ENCODE peak calls at places on chromosome 9, in nine cellular contexts. O is DND-41; I is CD4-positive, CD25-positive, alpha-beta regulatory T cell; M is HepG2; L is OCI-LY7; E is lung; C is RWPE1; W is right cardiac atrium; R is psoas muscle. D is an unnamed sample.

GRCh38 chr9:117247271-117247670 is 167.6 kb downstream of the ASTN2 start:
- DNase-seq in R (no peak), I (no peak), O (no peak), W (no peak), C (peak), E (no peak), M (peak), L (peak), D (no peak)

GRCh38 chr9:95481000-95481399 is 35.8 kb downstream of the PTCH1 start:
- DNase-seq in W (no peak), I (no peak), R (no peak), E (no peak), L (no peak), O (no peak), M (no peak), C (no peak), D (no peak)

GRCh38 chr9:126599047-126599650 is 14.6 kb upstream of the LMX1B start:
- DNase-seq in E (no peak), M (no peak), W (no peak), O (no peak), C (no peak), I (no peak), R (no peak), L (no peak), D (no peak)

GRCh38 chr9:124040935-124041816 is 29.6 kb downstream of the LHX2 start:
- DNase-seq in I (no peak), C (no peak), O (no peak), E (no peak), L (peak), R (peak), W (peak), M (no peak), D (peak)

GRCh38 chr9:22204240-22204639 is 195.1 kb upstream of the CDKN2B start:
- DNase-seq in C (no peak), M (no peak), E (no peak), L (no peak), I (no peak), W (no peak), R (no peak), O (no peak), D (no peak)

GRCh38 chr9:110443878-110444245 is 106.2 kb upstream of the TXNDC8 start:
- DNase-seq in O (no peak), M (no peak), I (no peak), L (no peak), E (no peak), R (no peak), C (no peak), W (no peak), D (no peak)

GRCh38 chr9:98997580-98997979 is 53.9 kb downstream of the COL15A1 start:
- DNase-seq in L (no peak), I (no peak), C (no peak), E (no peak), M (no peak), W (no peak), O (peak), R (no peak), D (no peak)

GRCh38 chr9:113579270-113580040 is 115.9 kb downstream of the RGS3 start:
- DNase-seq in M (no peak), R (no peak), C (no peak), O (peak), L (peak), W (peak), E (no peak), I (no peak), D (no peak)

GRCh38 chr9:72646061-72646460 is 124.7 kb downstream of the TMC1 start:
- DNase-seq in W (no peak), M (no peak), I (no peak), L (no peak), O (no peak), E (no peak), C (peak), R (no peak), D (no peak)

GRCh38 chr9:131731237-131731995 is 8.5 kb downstream of the RAPGEF1 start:
- DNase-seq in C (peak), L (peak), E (no peak), W (no peak), O (peak), I (no peak), R (no peak), M (peak), D (no peak)

GRCh38 chr9:107847977-107848376 is 358.4 kb upstream of the KLF4 start:
- DNase-seq in M (no peak), W (no peak), C (peak), I (no peak), L (no peak), R (no peak), O (no peak), E (no peak), D (no peak)

GRCh38 chr9:112404367-112404979 is 24.6 kb downstream of the HSDL2 start:
- DNase-seq in C (no peak), I (no peak), W (no peak), L (no peak), M (no peak), R (no peak), O (no peak), E (peak), D (no peak)

DNA sequence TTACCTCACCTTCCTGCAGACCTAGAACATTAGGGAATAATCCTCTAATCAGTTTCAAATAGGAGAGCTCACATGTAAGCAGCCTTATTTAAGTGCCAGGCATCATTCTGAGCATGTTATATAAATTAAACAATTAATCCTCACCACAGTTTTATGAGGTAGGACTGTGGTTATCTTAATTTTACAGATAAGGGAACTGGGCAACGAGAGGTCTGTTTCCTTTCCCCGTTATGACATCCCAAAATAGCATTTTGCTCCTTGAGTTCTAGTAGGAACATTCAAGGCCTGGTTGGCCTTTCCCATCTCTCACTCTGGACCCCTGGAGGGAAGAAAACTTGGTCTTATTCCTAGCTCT is 19.1 kb upstream of the IFNB1 start:
- DNase-seq in I (no peak), R (no peak), C (no peak), O (no peak), L (no peak), W (no peak), M (no peak), E (no peak), D (no peak)
- H3K27ac ChIP-seq in I (peak), R (peak), C (no peak), O (peak), L (no peak), W (no peak), M (no peak), E (no peak), D (no peak)

GRCh38 chr9:137046094-137046787 is at the start of gene NPDC1:
- DNase-seq in O (peak), L (peak), W (peak), I (peak), E (peak), R (peak), C (peak), M (peak), D (no peak)

GRCh38 chr9:137044502-137045177 is 1.3 kb downstream of the NPDC1 start:
- DNase-seq in E (no peak), O (no peak), M (no peak), C (no peak), R (no peak), I (no peak), L (no peak), W (no peak), D (no peak)

GRCh38 chr9:137042751-137043727 is 2.9 kb downstream of the NPDC1 start:
- DNase-seq in W (peak), I (no peak), R (no peak), E (no peak), M (no peak), L (no peak), O (no peak), C (no peak), D (no peak)

GRCh38 chr9:137045294-137046093 is 483 bp downstream of the NPDC1 start:
- DNase-seq in O (no peak), W (no peak), R (no peak), E (no peak), C (no peak), I (no peak), L (no peak), M (no peak), D (no peak)

GRCh38 chr9:137044042-137044441 is 1.9 kb downstream of the NPDC1 start:
- DNase-seq in C (no peak), I (no peak), M (no peak), R (no peak), O (no peak), W (no peak), L (no peak), E (no peak), D (no peak)
- H3K27ac ChIP-seq in C (peak), I (no peak), M (no peak), R (no peak), O (no peak), W (peak), L (no peak), E (no peak), D (no peak)

GRCh38 chr9:38039090-38039906 is 29.7 kb downstream of the SHB start:
- DNase-seq in W (no peak), O (no peak), M (no peak), C (no peak), L (no peak), E (no peak), R (no peak), I (no peak), D (no peak)
- H3K27ac ChIP-seq in W (peak), O (no peak), M (peak), C (peak), L (no peak), E (no peak), R (no peak), I (no peak), D (peak)

GRCh38 chr9:4849364-4849763 is 56.6 kb downstream of the RCL1 start:
- DNase-seq in R (no peak), E (no peak), C (no peak), O (no peak), L (no peak), W (no peak), M (peak), I (no peak), D (no peak)
- H3K27ac ChIP-seq in R (peak), E (no peak), C (no peak), O (no peak), L (no peak), W (no peak), M (peak), I (no peak), D (no peak)

DNA sequence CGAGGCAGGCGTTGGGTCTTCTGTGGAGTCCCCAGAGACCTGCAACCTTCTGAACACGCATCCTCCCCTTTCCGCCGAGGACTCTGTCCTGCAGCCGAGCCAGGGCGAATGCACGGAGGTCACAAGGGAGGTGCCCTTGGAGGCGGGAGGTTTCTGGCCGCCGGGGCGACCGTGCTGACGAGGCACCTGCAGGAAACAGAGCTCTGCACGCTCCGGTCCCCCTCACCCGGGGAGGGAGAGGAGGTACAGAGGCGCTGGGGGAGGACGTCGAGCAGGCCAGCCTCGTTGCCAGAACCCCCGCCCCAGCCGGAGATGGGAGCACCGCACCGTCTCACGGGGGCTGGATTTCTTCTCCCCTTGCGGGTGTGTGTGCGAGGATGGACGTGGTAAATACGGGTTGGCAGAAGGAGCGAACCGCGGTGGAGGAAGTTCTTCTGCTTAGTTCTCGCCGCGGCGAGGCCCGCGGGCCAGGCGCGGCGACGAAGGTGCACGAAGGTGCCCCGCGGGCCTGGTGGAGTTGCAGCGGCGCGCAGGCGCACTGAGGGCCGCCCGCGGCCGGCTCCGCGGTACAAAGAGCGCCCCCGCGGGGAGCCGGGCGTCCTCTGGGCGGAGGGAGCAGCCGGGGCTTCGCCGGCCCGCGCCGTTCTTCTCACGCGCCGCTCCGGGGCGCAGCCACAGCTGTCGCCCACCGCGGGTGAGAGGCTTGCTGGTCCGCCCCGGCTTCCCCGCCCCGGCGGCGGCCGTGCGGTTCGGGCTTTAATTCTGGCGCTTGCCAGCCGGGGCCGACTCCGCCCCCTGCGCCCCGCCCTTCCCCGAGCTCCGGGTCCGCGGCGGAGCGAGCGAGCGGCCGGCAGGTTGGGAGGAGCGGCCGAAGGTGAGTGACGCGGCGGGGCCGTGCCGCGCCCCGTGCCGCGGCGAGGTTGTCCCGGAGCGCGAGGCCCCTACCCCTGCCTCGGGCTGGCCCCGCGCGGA is 289.5 kb downstream of the DOCK8 start:
- DNase-seq in O (peak), W (peak), E (peak), M (peak), L (peak), C (peak), I (peak), R (peak), D (no peak)
- H3K27ac ChIP-seq in O (no peak), W (peak), E (peak), M (no peak), L (peak), C (peak), I (no peak), R (peak), D (peak)

GRCh38 chr9:33153001-33153400 is 14.1 kb downstream of the B4GALT1 start:
- DNase-seq in E (no peak), W (no peak), R (no peak), I (no peak), M (no peak), L (no peak), O (no peak), C (no peak), D (no peak)

GRCh38 chr9:33153666-33154065 is 13.5 kb downstream of the B4GALT1 start:
- DNase-seq in C (no peak), L (peak), E (no peak), O (no peak), R (no peak), I (no peak), W (no peak), M (no peak), D (no peak)

GRCh38 chr9:33148367-33149019 is 18.6 kb downstream of the B4GALT1 start:
- DNase-seq in M (no peak), I (no peak), R (no peak), E (no peak), O (no peak), W (no peak), L (no peak), C (no peak), D (no peak)

GRCh38 chr9:33151601-33152000 is 15.5 kb downstream of the B4GALT1 start:
- DNase-seq in E (no peak), I (no peak), M (no peak), L (no peak), W (no peak), R (no peak), C (no peak), O (no peak), D (no peak)

GRCh38 chr9:33151007-33151557 is 16.1 kb downstream of the B4GALT1 start:
- DNase-seq in C (no peak), R (no peak), W (peak), O (no peak), M (peak), E (no peak), I (no peak), L (no peak), D (no peak)
- H3K27ac ChIP-seq in C (peak), R (peak), W (peak), O (no peak), M (peak), E (peak), I (no peak), L (no peak), D (peak)

DNA sequence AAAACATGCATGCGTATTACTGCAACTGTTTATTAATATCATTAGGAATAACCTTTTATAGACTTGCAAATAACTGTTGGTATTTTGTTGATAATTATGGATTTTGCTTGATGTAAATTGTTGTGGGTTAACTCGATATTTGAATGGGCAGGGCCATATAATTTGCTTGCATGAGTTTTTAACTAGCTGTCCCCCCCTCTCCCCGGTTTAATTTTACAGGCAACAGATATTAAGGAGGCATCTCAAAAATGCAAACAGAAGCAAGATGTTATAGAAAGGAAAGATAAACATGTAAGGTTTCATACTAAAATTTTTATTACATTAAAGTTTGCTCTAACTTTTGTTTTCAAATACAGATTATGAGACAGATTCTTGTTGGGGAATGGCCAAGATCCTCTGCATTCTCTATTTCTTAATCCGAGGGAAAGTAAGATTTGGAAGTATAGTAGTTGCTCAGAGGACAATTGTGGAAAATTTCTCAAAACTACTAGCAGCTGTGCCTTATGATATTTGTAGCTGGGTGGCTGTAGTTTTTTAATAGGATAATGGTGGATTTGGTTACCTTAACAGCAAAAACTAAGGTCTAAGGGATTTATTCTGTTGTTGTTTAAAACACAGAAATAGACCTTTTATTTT is 27.3 kb downstream of the SMC5 start:
- DNase-seq in W (no peak), O (no peak), E (no peak), L (no peak), I (no peak), R (no peak), M (no peak), C (no peak), D (no peak)
- H3K27ac ChIP-seq in W (no peak), O (no peak), E (no peak), L (no peak), I (no peak), R (no peak), M (no peak), C (no peak), D (no peak)

DNA sequence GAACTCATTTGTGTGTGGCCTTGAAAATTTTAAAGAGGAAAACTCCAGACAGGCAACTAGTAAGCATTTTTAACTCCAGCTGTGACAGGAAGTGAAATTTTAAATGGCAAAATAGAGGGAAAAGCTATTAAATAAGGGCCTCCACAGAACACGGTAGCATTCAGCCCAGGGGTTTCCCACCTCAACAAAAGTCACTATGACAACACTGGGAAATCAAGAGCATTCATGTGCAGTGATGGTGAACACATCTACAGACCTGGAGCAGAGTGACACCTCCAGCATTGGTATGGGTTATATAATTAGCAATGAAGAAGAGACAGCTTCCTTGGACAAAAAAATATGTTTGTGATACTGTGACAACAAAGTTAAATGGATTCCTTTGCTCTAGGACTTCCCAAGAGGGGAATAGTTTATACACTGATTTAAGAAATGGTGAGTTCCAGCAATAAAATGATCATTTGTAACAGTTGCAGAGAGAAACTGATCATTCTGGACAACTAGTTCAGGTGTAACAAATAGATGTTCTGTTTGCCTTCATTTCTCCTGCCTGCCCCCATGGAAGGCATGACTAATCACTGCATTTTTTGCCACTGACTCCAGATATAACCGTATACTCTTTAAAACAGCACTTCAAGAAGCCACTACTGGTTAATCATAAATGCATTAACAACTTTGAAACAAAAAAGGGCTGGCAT is 93.3 kb upstream of the SLC44A1 start:
- DNase-seq in W (no peak), I (no peak), C (peak), M (no peak), R (no peak), E (no peak), O (no peak), L (no peak), D (no peak)
- H3K27ac ChIP-seq in W (no peak), I (no peak), C (no peak), M (no peak), R (no peak), E (no peak), O (no peak), L (no peak), D (no peak)

GRCh38 chr9:81860581-81860980 is 67.6 kb upstream of the SPATA31D4 start:
- DNase-seq in C (no peak), E (no peak), R (no peak), O (no peak), I (no peak), M (no peak), L (no peak), W (no peak), D (no peak)

GRCh38 chr9:81861644-81862043 is 66.6 kb upstream of the SPATA31D4 start:
- DNase-seq in E (no peak), R (no peak), O (no peak), I (no peak), C (peak), L (no peak), W (no peak), M (no peak), D (no peak)
- H3K27ac ChIP-seq in E (no peak), R (no peak), O (no peak), I (no peak), C (no peak), L (no peak), W (no peak), M (no peak), D (no peak)

D was measured in Panc1.